ENCODE peak calls at places on chromosomes 2 and 18, in five cellular contexts. Z, T, B, I and E are unnamed samples. For H3K4me1, the result is how much of the 10 kb centered on the place peaks cover.

GRCh38 chr2:165825041-165825440 is 31.0 kb upstream of the GALNT3 start:
- DNase-seq in T (no peak), Z (no peak), I (no peak), B (no peak), E (no peak)

GRCh38 chr2:215461836-215462532 is 26.1 kb upstream of the FN1 start:
- DNase-seq in B (no peak), I (no peak), T (no peak), Z (no peak), E (no peak)

GRCh38 chr18:79425573-79425895 is 29.8 kb downstream of the NFATC1 start:
- DNase-seq in Z (no peak), I (no peak), T (no peak), B (no peak), E (no peak)

GRCh38 chr2:19630921-19631320 is 270.9 kb downstream of the TTC32 start:
- DNase-seq in T (no peak), B (no peak), I (no peak), Z (no peak), E (no peak)

GRCh38 chr18:59918320-59918755 is 18.5 kb downstream of the PMAIP1 start:
- DNase-seq in T (peak), I (no peak), B (peak), Z (no peak), E (no peak)

GRCh38 chr2:62034715-62035114 is 129.2 kb downstream of the COMMD1 start:
- DNase-seq in I (no peak), T (no peak), B (no peak), Z (no peak), E (no peak)

GRCh38 chr2:181586569-181587076 is 70.3 kb downstream of the CERKL start:
- DNase-seq in I (peak), Z (no peak), T (peak), B (peak), E (no peak)

GRCh38 chr18:58315739-58316215 is 271.8 kb downstream of the NEDD4L start:
- DNase-seq in B (no peak), T (no peak), I (no peak), Z (no peak), E (no peak)

DNA sequence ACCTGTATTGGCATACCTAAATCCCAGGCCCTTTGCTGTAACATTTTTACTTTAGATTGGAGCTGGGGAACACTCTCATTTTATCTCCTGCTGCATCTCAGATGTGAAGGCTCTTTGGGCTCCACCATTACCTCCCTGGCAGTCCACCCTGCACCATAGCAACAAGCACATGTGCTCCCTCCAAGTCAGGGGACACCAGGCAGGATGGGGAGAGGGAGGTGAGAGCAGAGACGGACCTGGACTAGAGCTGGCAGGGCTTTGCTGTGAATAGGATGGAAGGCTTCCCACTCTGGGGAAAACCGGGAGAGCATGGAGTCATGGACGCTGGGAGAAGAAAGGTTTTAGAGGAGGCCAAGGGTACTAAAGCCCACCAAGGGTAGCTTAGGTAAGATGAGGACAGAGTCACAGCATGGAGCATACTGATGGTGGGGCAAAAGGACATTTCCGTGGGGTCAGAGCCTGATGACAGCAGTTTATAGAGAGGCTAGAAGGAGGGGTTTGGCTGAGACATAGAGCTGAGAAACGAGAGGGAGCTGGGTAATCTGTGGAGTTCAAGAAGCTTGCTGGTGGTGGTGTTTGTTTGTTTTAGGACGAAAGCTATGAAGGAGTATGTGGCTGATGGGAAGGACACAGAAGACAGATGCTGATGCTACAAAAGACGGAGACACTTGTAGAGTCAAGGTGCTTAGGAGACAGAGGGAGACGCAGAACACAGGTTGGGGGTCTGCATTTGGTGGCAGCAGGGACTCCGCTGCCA is 134.8 kb downstream of the COL6A3 start:
- DNase-seq in T (no peak), I (no peak), Z (no peak), B (no peak), E (no peak)
- H3K4me1 ChIP-seq in T (under half), I (under half), Z (under half), B (under half), E (under half)

GRCh38 chr2:40451926-40452605 is at the start of gene SLC8A1:
- DNase-seq in Z (no peak), B (peak), I (peak), T (peak), E (peak)
- H3K27ac ChIP-seq in Z (no peak), B (peak), I (no peak), T (peak), E (no peak)

DNA sequence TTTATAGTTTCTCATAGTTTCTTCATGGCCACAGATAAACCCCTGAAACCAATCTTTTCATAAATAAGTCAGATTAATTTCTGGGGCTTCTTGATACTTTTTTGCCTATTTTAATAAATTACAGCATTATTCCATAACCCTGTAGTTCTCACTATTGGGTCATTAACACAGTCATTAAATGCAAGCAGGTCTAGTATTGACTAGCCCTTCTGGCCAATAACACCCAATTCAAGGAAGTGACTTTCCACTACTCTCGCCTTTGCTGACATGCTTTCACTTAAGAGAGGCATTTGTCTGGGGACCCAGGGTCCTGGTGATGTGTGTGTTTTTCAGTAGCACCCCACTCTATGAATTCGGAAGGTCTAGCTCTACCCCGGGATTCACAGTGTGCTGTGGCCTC is 18.8 kb upstream of the IL1RL2 start:
- DNase-seq in I (no peak), B (no peak), T (no peak), Z (no peak), E (no peak)
- H3K4me3 ChIP-seq in I (no peak), B (no peak), T (no peak), Z (no peak), E (no peak)

DNA sequence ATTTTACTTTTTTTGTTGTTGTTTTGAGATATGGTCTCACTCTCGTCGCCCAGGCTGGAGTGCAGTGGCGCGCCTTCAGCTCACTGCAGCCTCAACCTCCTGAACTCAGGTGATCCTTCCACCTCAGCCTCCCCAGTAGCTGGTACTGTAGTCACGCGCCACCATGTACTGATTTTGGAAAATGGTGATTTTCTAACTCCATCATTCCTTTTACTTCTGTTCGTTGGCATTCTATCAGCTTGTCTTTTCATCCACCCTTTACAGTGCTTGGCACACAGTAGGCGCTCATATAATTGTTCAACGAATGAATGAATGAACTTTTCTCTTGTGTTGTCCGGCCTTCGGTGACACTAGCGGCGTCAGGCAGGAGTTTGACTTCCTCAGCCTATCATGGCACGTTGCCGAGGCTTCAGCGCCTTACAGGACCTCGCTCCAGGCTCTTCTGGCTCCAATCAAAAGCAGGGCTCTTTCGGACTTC is 393 bp upstream of the MTHFD2 start:
- DNase-seq in B (no peak), T (no peak), I (no peak), Z (no peak), E (no peak)
- H3K4me1 ChIP-seq in B (under half), T (under half), I (under half), Z (under half), E (under half)